ENCODE peak calls at places on chromosomes 11 and 22, in nine cellular contexts. Q is endodermal cell; B is SW 1271; C is T-helper 9 cell; G is naive thymus-derived CD8-positive, alpha-beta T cell; X is K562; E is A549; Z is transverse colon; N is activated CD4-positive, alpha-beta T cell treated with anti-CD3 and anti-CD28 coated beads, Interleukin-2, amount 10 ng/mL, durations not matched to agents 7 days and 5 days. I is an unnamed sample.

GRCh38 chr11:11076276-11076675 is 218.4 kb upstream of the ZBED5 start:
- DNase-seq in Q (no peak), B (no peak), C (no peak), G (no peak), X (no peak), E (no peak), Z (no peak), N (no peak), I (no peak)

GRCh38 chr11:15170170-15170569 is 55.4 kb downstream of the INSC start:
- DNase-seq in Q (peak), B (no peak), C (no peak), G (no peak), X (no peak), E (no peak), Z (no peak), N (no peak), I (no peak)

GRCh38 chr11:108545909-108546501 is 47.6 kb downstream of the EXPH5 start:
- DNase-seq in Q (no peak), B (no peak), C (no peak), G (no peak), X (no peak), E (no peak), Z (no peak), N (no peak), I (no peak)

GRCh38 chr11:841981-842369 is 354 bp downstream of the POLR2L start:
- DNase-seq in Q (no peak), B (no peak), C (no peak), G (no peak), X (no peak), E (no peak), Z (no peak), N (no peak), I (no peak)

GRCh38 chr11:75190652-75191329 is 39.9 kb downstream of the SLCO2B1 start:
- DNase-seq in Q (no peak), B (no peak), C (no peak), G (no peak), X (no peak), E (no peak), Z (no peak), N (no peak), I (no peak)

GRCh38 chr11:108786281-108786990 is 121.6 kb downstream of the DDX10 start:
- DNase-seq in Q (no peak), B (no peak), C (no peak), G (no peak), X (no peak), E (no peak), Z (no peak), N (no peak), I (no peak)

GRCh38 chr11:105054723-105055492 is 9.8 kb upstream of the CARD16 start:
- DNase-seq in Q (no peak), B (no peak), C (no peak), G (no peak), X (no peak), E (no peak), Z (no peak), N (no peak), I (no peak)

GRCh38 chr11:18022419-18022818 is 9.6 kb upstream of the SERGEF start:
- DNase-seq in Q (no peak), B (no peak), C (no peak), G (no peak), X (no peak), E (no peak), Z (no peak), N (no peak), I (no peak)

GRCh38 chr11:119367661-119368120 is 13.8 kb downstream of the USP2 start:
- DNase-seq in Q (peak), B (no peak), C (no peak), G (peak), X (no peak), E (no peak), Z (no peak), N (no peak), I (no peak)

GRCh38 chr11:85137597-85137996 is 489.5 kb downstream of the DLG2 start:
- DNase-seq in Q (no peak), B (no peak), C (no peak), G (no peak), X (no peak), E (no peak), Z (no peak), N (no peak), I (no peak)

GRCh38 chr22:44365196-44365802 is 52.5 kb upstream of the SHISAL1 start:
- DNase-seq in Q (peak), B (no peak), C (no peak), G (no peak), X (no peak), E (no peak), Z (no peak), N (no peak), I (peak)

GRCh38 chr11:86145439-86146156 is 76.7 kb upstream of the PICALM start:
- DNase-seq in Q (no peak), B (no peak), C (no peak), G (no peak), X (no peak), E (no peak), Z (no peak), N (no peak), I (no peak)

GRCh38 chr11:85974126-85974525 is 94.8 kb downstream of the PICALM start:
- DNase-seq in Q (no peak), B (no peak), C (no peak), G (no peak), X (no peak), E (no peak), Z (no peak), N (no peak), I (no peak)

GRCh38 chr11:118631510-118631909 is 24.1 kb downstream of the PHLDB1 start:
- DNase-seq in Q (no peak), B (no peak), C (no peak), G (no peak), X (no peak), E (no peak), Z (peak), N (no peak), I (no peak)

GRCh38 chr11:64357904-64358535 is 942 bp upstream of the RPS6KA4 start:
- DNase-seq in Q (peak), B (peak), C (no peak), G (peak), X (peak), E (peak), Z (peak), N (peak), I (no peak)

GRCh38 chr22:36409911-36410756 is 22.4 kb upstream of the MYH9 start:
- DNase-seq in Q (peak), B (no peak), C (peak), G (peak), X (peak), E (no peak), Z (peak), N (peak), I (peak)

GRCh38 chr11:1349074-1349931 is 39.9 kb upstream of the TOLLIP start:
- DNase-seq in Q (no peak), B (no peak), C (no peak), G (peak), X (no peak), E (no peak), Z (no peak), N (no peak), I (peak)

GRCh38 chr11:34468209-34468841 is 29.6 kb downstream of the CAT start:
- DNase-seq in Q (peak), B (peak), C (no peak), G (peak), X (peak), E (peak), Z (peak), N (peak), I (no peak)

GRCh38 chr11:65478411-65479183 is 20.2 kb upstream of the MALAT1 start:
- DNase-seq in Q (peak), B (no peak), C (no peak), G (no peak), X (peak), E (no peak), Z (peak), N (no peak), I (no peak)

GRCh38 chr22:21862386-21863242 is 4.8 kb downstream of the MAPK1 start:
- DNase-seq in Q (no peak), B (no peak), C (no peak), G (no peak), X (peak), E (no peak), Z (no peak), N (no peak), I (no peak)

GRCh38 chr11:76654310-76654851 is 16.2 kb downstream of the LRRC32 start:
- DNase-seq in Q (peak), B (no peak), C (no peak), G (no peak), X (peak), E (no peak), Z (peak), N (no peak), I (peak)

GRCh38 chr11:17765381-17766359 is 31.1 kb downstream of the KCNC1 start:
- DNase-seq in Q (no peak), B (no peak), C (no peak), G (peak), X (peak), E (peak), Z (no peak), N (no peak), I (peak)

GRCh38 chr22:26821854-26822253 is 164.5 kb downstream of the MIAT start:
- DNase-seq in Q (no peak), B (no peak), C (no peak), G (no peak), X (no peak), E (no peak), Z (no peak), N (no peak), I (no peak)

GRCh38 chr11:2533642-2534115 is 88.9 kb downstream of the KCNQ1 start:
- DNase-seq in Q (peak), B (peak), C (no peak), G (peak), X (peak), E (no peak), Z (peak), N (peak), I (peak)

GRCh38 chr11:92854952-92855351 is 114.5 kb upstream of the MTNR1B start:
- DNase-seq in Q (no peak), B (no peak), C (no peak), G (no peak), X (no peak), E (no peak), Z (no peak), N (no peak), I (no peak)

GRCh38 chr11:9600651-9601040 is 27.2 kb downstream of the WEE1 start:
- DNase-seq in Q (peak), B (no peak), C (no peak), G (no peak), X (no peak), E (no peak), Z (no peak), N (no peak), I (no peak)